ENCODE peak calls at places on chromosome 20, in ten cellular contexts. U is neural crest cell; X is effector CD4-positive, alpha-beta T cell; R is renal cortical epithelial cell; Q is activated CD4-positive, alpha-beta memory T cell treated with anti-CD3 and anti-CD28 coated beads for 36 hours; L is Daoy; Y is stimulated activated CD4-positive, alpha-beta T cell treated with anti-CD3 and anti-CD28 coated beads, Interleukin-1b, Interleukin-23, amount 100 ng/mL, for 48 hours; G is endothelial cell; H is EL; K is cardiac muscle cell. T is an unnamed sample.

GRCh38 chr20:7984192-7984591 is 35.4 kb downstream of the TMX4 start:
- DNase-seq in Q (no peak), L (no peak), R (no peak), G (no peak), X (no peak), U (no peak), Y (no peak), H (no peak), K (no peak), T (no peak)

GRCh38 chr20:31570735-31571617 is 34.1 kb upstream of the ID1 start:
- DNase-seq in G (no peak), Y (no peak), H (peak), L (peak), U (no peak), Q (no peak), K (no peak), X (no peak), R (no peak), T (no peak)

GRCh38 chr20:10861619-10862018 is 187.8 kb upstream of the JAG1 start:
- DNase-seq in L (peak), R (peak), Q (no peak), G (no peak), H (peak), K (no peak), Y (no peak), X (no peak), U (no peak), T (no peak)

GRCh38 chr20:61343934-61344333 is 91.9 kb downstream of the CDH4 start:
- DNase-seq in L (no peak), R (no peak), G (no peak), U (no peak), Y (no peak), Q (no peak), X (no peak), K (no peak), H (no peak), T (no peak)

GRCh38 chr20:46545077-46545826 is 5.2 kb downstream of the OCSTAMP start:
- DNase-seq in Y (peak), H (no peak), G (no peak), R (peak), Q (peak), U (no peak), L (peak), X (no peak), K (peak), T (no peak)

GRCh38 chr20:42959996-42960395 is 229.7 kb downstream of the PTPRT start:
- DNase-seq in L (no peak), R (no peak), X (no peak), Y (no peak), K (no peak), Q (no peak), H (no peak), G (no peak), U (no peak), T (no peak)

GRCh38 chr20:4962257-4962855 is 39.0 kb downstream of the SLC23A2 start:
- DNase-seq in Q (peak), R (no peak), K (peak), G (no peak), H (no peak), Y (peak), U (no peak), X (peak), L (peak), T (no peak)

GRCh38 chr20:58634818-58635665 is 16.0 kb upstream of the STX16 start:
- DNase-seq in Y (peak), K (no peak), H (peak), R (no peak), L (no peak), U (no peak), X (no peak), Q (peak), G (no peak), T (peak)

GRCh38 chr20:43963872-43964791 is 49.5 kb downstream of the TOX2 start:
- DNase-seq in L (peak), K (peak), Q (peak), G (peak), R (no peak), Y (no peak), U (no peak), X (peak), H (no peak), T (no peak)

GRCh38 chr20:5793916-5794315 is 43.7 kb downstream of the SHLD1 start:
- DNase-seq in Q (no peak), G (no peak), Y (no peak), U (no peak), H (no peak), K (no peak), X (no peak), L (no peak), R (no peak), T (no peak)

GRCh38 chr20:62590301-62591121 is 51.8 kb upstream of the SLCO4A1 start:
- DNase-seq in R (peak), G (no peak), Y (no peak), Q (no peak), L (peak), U (no peak), K (peak), X (no peak), H (peak), T (no peak)

GRCh38 chr20:22728146-22728745 is 143.9 kb upstream of the FOXA2 start:
- DNase-seq in R (peak), L (no peak), G (no peak), Q (no peak), X (no peak), Y (no peak), H (no peak), K (no peak), U (no peak), T (no peak)

GRCh38 chr20:46588532-46589509 is 38.4 kb upstream of the OCSTAMP start:
- DNase-seq in L (no peak), X (no peak), R (no peak), H (no peak), K (no peak), G (no peak), U (no peak), Y (no peak), Q (peak), T (peak)